ENCODE peak calls at places on chromosome 19, in six cellular contexts. Z is body of pancreas, R is AG04449, Q is fibroblast of mammary gland, W is lower leg skin, N is left ventricle myocardium inferior. T is an unnamed sample.

GRCh38 chr19:49391581-49392399 is 3.7 kb downstream of the KASH5 start:
- DNase-seq in W (peak; percentile 94), N (peak; percentile 77), Z (peak; percentile 84), R (no peak), Q (peak; percentile 63), T (peak; percentile 62)

GRCh38 chr19:18967358-18968146 is 26.5 kb upstream of the HOMER3 start:
- DNase-seq in W (peak; percentile 96), N (peak; percentile 60), Q (peak; percentile 61), R (no peak), Z (peak; percentile 43), T (peak; percentile 52)

GRCh38 chr19:38577826-38578225 is 39.9 kb downstream of the MAP4K1 start:
- DNase-seq in N (no peak), Q (no peak), W (no peak), Z (no peak), R (no peak), T (no peak)

GRCh38 chr19:3785464-3785937 is 680 bp downstream of the MATK start:
- DNase-seq in Q (no peak), Z (no peak), W (no peak), N (no peak), R (no peak), T (no peak)

GRCh38 chr19:16477311-16477710 is 5.5 kb upstream of the EPS15L1 start:
- DNase-seq in N (no peak), R (no peak), Q (no peak), W (no peak), Z (no peak), T (no peak)

GRCh38 chr19:43548706-43549105 is 15.7 kb downstream of the ZNF575 start:
- DNase-seq in Z (no peak), Q (no peak), W (no peak), R (no peak), N (no peak), T (no peak)

GRCh38 chr19:23470873-23471555 is 75.7 kb upstream of the ZNF91 start:
- DNase-seq in W (no peak), N (no peak), R (no peak), Z (no peak), Q (no peak), T (no peak)

GRCh38 chr19:58397533-58398037 is 2.1 kb downstream of the RNF225 start:
- DNase-seq in W (no peak), R (no peak), Z (no peak), N (no peak), Q (no peak), T (no peak)

GRCh38 chr19:56670961-56671612 is 470 bp downstream of the ZNF835 start:
- DNase-seq in Q (no peak), W (peak; percentile 71), N (no peak), R (no peak), Z (peak; percentile 82), T (no peak)

GRCh38 chr19:50427997-50428425 is 4.7 kb upstream of the MYBPC2 start:
- DNase-seq in Q (peak; percentile 70), Z (peak; percentile 82), R (peak; percentile 5), N (peak; percentile 85), W (peak; percentile 97), T (peak; percentile 69)

GRCh38 chr19:39599116-39599515 is 3.2 kb upstream of the LGALS13 start:
- DNase-seq in W (no peak), N (no peak), Q (peak; percentile 21), R (no peak), Z (no peak), T (peak; percentile 8)

GRCh38 chr19:22545751-22546150 is 88.4 kb upstream of the ZNF492 start:
- DNase-seq in W (no peak), N (peak; percentile 22), Q (peak; percentile 14), R (no peak), Z (peak; percentile 84), T (no peak)

GRCh38 chr19:19461671-19462622 is 53.4 kb downstream of the TSSK6 start:
- DNase-seq in N (peak; percentile 58), Z (peak; percentile 87), R (no peak), Q (peak; percentile 37), W (no peak), T (no peak)

GRCh38 chr19:11381535-11382369 is 2.4 kb downstream of the EPOR start:
- DNase-seq in R (no peak), Z (peak; percentile 19), Q (peak; percentile 93), W (peak; percentile 95), N (peak; percentile 76), T (peak; percentile 61)

GRCh38 chr19:480016-480855 is 16.1 kb upstream of the MADCAM1 start:
- DNase-seq in N (peak; percentile 88), Z (peak; percentile 87), R (no peak), Q (peak; percentile 55), W (peak; percentile 93), T (peak; percentile 53)

GRCh38 chr19:13037718-13038117 is 42.4 kb downstream of the NFIX start:
- DNase-seq in Q (no peak), W (no peak), N (no peak), Z (no peak), R (no peak), T (no peak)

GRCh38 chr19:13038306-13039210 is 43.3 kb downstream of the NFIX start:
- DNase-seq in Z (no peak), W (no peak), R (no peak), N (no peak), Q (no peak), T (no peak)

GRCh38 chr19:13040916-13041292 is 45.6 kb downstream of the NFIX start:
- DNase-seq in Q (no peak), W (no peak), R (no peak), Z (no peak), N (no peak), T (no peak)

GRCh38 chr19:13040232-13040915 is 45.1 kb downstream of the NFIX start:
- DNase-seq in N (no peak), Q (no peak), W (no peak), R (no peak), Z (no peak), T (peak; percentile 61)

GRCh38 chr19:13039211-13039789 is 44.0 kb downstream of the NFIX start:
- DNase-seq in N (no peak), Q (no peak), Z (no peak), W (no peak), R (no peak), T (no peak)
- H3K4me3 ChIP-seq in N (no peak overlapping the region), Q (no peak overlapping the region), Z (no peak overlapping the region), W (no peak overlapping the region), R (no peak overlapping the region), T (no peak overlapping the region)

GRCh38 chr19:55640043-55640576 is 692 bp upstream of the ZNF580 start:
- DNase-seq in N (peak; percentile 65), R (no peak), W (no peak), Z (peak; percentile 65), Q (peak; percentile 73), T (peak; percentile 68)
- TF ChIP-seq CTCF in N (peak; percentile 50), R (peak; percentile 71), W (no peak), Z (peak; percentile 13), Q (peak; percentile 28), T (peak; percentile 46)

GRCh38 chr19:41206926-41207750 is 11.9 kb upstream of the AXL start:
- DNase-seq in W (peak; percentile 97), Q (peak; percentile 74), N (peak; percentile 89), R (no peak), Z (no peak), T (peak; percentile 63)
- H3K4me3 ChIP-seq in W (no peak overlapping the region), Q (no peak overlapping the region), N (peak overlapping the region; percentile 42), R (no peak overlapping the region), Z (no peak overlapping the region), T (no peak overlapping the region)

GRCh38 chr19:6769006-6769637 is 1.9 kb upstream of the SH2D3A start:
- DNase-seq in N (no peak), W (no peak), Q (peak; percentile 20), R (no peak), Z (peak; percentile 26), T (peak; percentile 15)
- TF ChIP-seq CTCF in N (peak; percentile 53), W (no peak), Q (peak; percentile 36), R (no peak), Z (peak; percentile 30), T (peak; percentile 26)

GRCh38 chr19:7846247-7846646 is 16.2 kb downstream of the EVI5L start:
- DNase-seq in Z (no peak), W (no peak), N (no peak), R (no peak), Q (no peak), T (no peak)

GRCh38 chr19:7844951-7845350 is 14.9 kb downstream of the EVI5L start:
- DNase-seq in W (no peak), Q (no peak), Z (no peak), N (no peak), R (no peak), T (no peak)

GRCh38 chr19:7844405-7844804 is 14.4 kb downstream of the EVI5L start:
- DNase-seq in W (no peak), Q (no peak), N (no peak), Z (no peak), R (no peak), T (no peak)

GRCh38 chr19:7843521-7843920 is 13.5 kb downstream of the EVI5L start:
- DNase-seq in Z (no peak), Q (no peak), N (no peak), W (no peak), R (no peak), T (no peak)

GRCh38 chr19:7845390-7846179 is 15.6 kb downstream of the EVI5L start:
- DNase-seq in Q (no peak), R (no peak), W (no peak), N (no peak), Z (no peak), T (no peak)
- H3K4me3 ChIP-seq in Q (no peak overlapping the region), R (no peak overlapping the region), W (no peak overlapping the region), N (no peak overlapping the region), Z (no peak overlapping the region), T (no peak overlapping the region)

GRCh38 chr19:53365899-53366493 is 491 bp downstream of the ZNF525 start:
- DNase-seq in Z (peak; percentile 39), N (peak; percentile 15), R (no peak), Q (no peak), W (no peak), T (peak; percentile 15)

DNA sequence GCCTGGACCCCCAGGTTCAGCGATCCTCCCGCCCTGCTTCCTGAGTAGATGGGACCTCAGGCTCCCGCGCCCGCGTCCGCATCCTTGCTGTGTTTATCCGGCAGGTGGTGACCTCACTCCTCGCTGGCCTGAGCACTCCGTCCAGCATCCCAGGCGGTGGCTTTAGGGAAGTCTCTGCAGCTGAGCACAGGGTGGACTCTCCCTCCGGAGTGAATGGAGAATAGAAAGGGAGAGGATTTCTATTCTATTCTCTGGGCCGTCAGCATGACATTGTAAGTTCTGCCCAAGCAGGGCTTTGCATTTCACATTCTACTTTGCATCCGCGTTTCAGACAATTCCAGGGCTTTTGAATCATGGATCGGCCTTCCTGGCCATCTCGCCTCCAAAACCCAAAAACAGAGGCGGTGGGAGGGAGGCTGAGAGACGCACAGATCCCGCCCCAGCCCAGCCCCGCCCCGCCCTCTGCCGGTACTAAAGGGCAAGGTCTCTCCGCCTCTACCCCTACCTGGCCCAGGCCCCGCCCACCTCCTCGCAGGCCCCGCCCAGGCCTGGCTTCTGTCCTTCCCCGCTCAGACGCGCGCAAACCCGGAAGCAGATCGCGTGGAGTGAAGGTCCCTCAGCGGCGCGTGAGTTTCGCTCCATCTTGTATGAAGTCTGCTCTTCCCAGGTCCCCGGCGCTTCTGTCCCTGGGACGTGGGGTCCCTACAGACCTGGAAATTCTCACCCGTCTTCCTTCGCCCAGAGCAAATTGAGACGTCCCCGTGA is at the start of gene ZNF525:
- DNase-seq in R (no peak), Q (peak; percentile 52), W (peak; percentile 98), Z (peak; percentile 96), N (peak; percentile 89), T (peak; percentile 58)
- TF ChIP-seq CTCF in R (no peak), Q (peak; percentile 7), W (no peak), Z (peak; percentile 38), N (peak; percentile 46), T (no peak)

T was measured in AG10803.